ENCODE peak calls at places on chromosome 22, in four cellular contexts. C is stomach, E is GM12865, M is neural crest cell. X is an unnamed sample.

GRCh38 chr22:45475876-45476514 is 26.7 kb upstream of the FBLN1 start:
- DNase-seq in C (no peak), E (no peak), M (no peak), X (no peak)

GRCh38 chr22:44180706-44181032 is at the start of gene PARVG:
- DNase-seq in C (no peak), E (peak), M (no peak), X (no peak)

GRCh38 chr22:46879083-46879482 is 116.6 kb downstream of the TBC1D22A start:
- DNase-seq in C (no peak), E (no peak), M (no peak), X (no peak)

GRCh38 chr22:18000441-18001039 is 23.8 kb downstream of the MICAL3 start:
- DNase-seq in C (no peak), E (no peak), M (peak), X (no peak)

GRCh38 chr22:24164243-24164642 is 17.0 kb upstream of the SUSD2 start:
- DNase-seq in C (no peak), E (no peak), M (no peak), X (no peak)

GRCh38 chr22:44493206-44493605 is 4.8 kb downstream of the RTL6 start:
- DNase-seq in C (no peak), E (no peak), M (no peak), X (no peak)

GRCh38 chr22:46461566-46462180 is 75.7 kb downstream of the CELSR1 start:
- DNase-seq in C (no peak), E (no peak), M (no peak), X (no peak)

GRCh38 chr22:38467904-38468760 is at the start of gene KDELR3:
- DNase-seq in C (peak), E (peak), M (no peak), X (peak)

GRCh38 chr22:47198801-47199251 is 436.4 kb downstream of the TBC1D22A start:
- DNase-seq in C (peak), E (no peak), M (no peak), X (no peak)

GRCh38 chr22:41565403-41566054 is 4.7 kb downstream of the CSDC2 start:
- DNase-seq in C (no peak), E (no peak), M (no peak), X (peak)

GRCh38 chr22:46737105-46737975 is 712 bp downstream of the CERK start:
- DNase-seq in C (no peak), E (peak), M (peak), X (no peak)

GRCh38 chr22:37432708-37433054 is 5.4 kb upstream of the ELFN2 start:
- DNase-seq in C (no peak), E (no peak), M (no peak), X (no peak)

GRCh38 chr22:25582946-25583345 is 18.5 kb downstream of the GRK3 start:
- DNase-seq in C (no peak), E (no peak), M (no peak), X (no peak)

GRCh38 chr22:38490915-38491314 is 15.2 kb downstream of the DDX17 start:
- DNase-seq in C (peak), E (no peak), M (no peak), X (no peak)

GRCh38 chr22:26168934-26169311 is 339 bp upstream of the SEZ6L start:
- DNase-seq in C (no peak), E (no peak), M (no peak), X (no peak)

GRCh38 chr22:32746715-32747114 is 54.8 kb upstream of the TIMP3 start:
- DNase-seq in C (no peak), E (no peak), M (no peak), X (no peak)

GRCh38 chr22:19772422-19772672 is 11.8 kb downstream of the TBX1 start:
- DNase-seq in C (no peak), E (no peak), M (no peak), X (no peak)

GRCh38 chr22:19806213-19807160 is 45.9 kb downstream of the TBX1 start:
- DNase-seq in C (peak), E (no peak), M (no peak), X (no peak)

GRCh38 chr22:24141586-24141985 is 39.7 kb upstream of the SUSD2 start:
- DNase-seq in C (no peak), E (peak), M (no peak), X (no peak)

GRCh38 chr22:47333625-47334024 is 571.2 kb downstream of the TBC1D22A start:
- DNase-seq in C (no peak), E (no peak), M (no peak), X (no peak)

GRCh38 chr22:46425011-46425410 is 89.5 kb downstream of the TRMU start:
- DNase-seq in C (no peak), E (no peak), M (no peak), X (no peak)

GRCh38 chr22:20624161-20624616 is 116.8 kb downstream of the MED15 start:
- DNase-seq in C (no peak), E (peak), M (no peak), X (no peak)

GRCh38 chr22:49046546-49047305 is 780.9 kb downstream of the BRD1 start:
- DNase-seq in C (no peak), E (no peak), M (peak), X (no peak)
- TF ChIP-seq CTCF in C (peak), E (no peak), M (peak), X (no peak)

DNA sequence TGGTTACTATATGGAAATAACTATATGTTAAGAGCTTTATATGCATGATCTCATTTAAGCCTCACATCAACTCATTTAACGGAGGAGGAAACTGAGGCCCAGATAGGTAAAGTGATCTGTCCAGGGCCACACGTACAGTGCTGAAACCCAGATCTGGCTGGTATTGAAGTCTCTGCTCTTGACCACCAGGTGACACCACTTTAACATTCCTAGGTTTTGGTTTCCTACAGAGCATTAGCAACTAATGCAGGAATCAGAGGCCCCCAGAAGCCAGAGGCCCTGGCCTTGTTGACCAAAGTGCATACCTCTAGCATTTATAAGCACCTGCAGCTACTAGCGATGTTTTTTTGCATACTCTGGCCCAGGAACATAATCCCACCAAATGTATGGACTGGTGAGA is 12.9 kb upstream of the LIMK2 start:
- DNase-seq in C (no peak), E (no peak), M (no peak), X (no peak)
- TF ChIP-seq CTCF in C (no peak), E (no peak), M (peak), X (no peak)

DNA sequence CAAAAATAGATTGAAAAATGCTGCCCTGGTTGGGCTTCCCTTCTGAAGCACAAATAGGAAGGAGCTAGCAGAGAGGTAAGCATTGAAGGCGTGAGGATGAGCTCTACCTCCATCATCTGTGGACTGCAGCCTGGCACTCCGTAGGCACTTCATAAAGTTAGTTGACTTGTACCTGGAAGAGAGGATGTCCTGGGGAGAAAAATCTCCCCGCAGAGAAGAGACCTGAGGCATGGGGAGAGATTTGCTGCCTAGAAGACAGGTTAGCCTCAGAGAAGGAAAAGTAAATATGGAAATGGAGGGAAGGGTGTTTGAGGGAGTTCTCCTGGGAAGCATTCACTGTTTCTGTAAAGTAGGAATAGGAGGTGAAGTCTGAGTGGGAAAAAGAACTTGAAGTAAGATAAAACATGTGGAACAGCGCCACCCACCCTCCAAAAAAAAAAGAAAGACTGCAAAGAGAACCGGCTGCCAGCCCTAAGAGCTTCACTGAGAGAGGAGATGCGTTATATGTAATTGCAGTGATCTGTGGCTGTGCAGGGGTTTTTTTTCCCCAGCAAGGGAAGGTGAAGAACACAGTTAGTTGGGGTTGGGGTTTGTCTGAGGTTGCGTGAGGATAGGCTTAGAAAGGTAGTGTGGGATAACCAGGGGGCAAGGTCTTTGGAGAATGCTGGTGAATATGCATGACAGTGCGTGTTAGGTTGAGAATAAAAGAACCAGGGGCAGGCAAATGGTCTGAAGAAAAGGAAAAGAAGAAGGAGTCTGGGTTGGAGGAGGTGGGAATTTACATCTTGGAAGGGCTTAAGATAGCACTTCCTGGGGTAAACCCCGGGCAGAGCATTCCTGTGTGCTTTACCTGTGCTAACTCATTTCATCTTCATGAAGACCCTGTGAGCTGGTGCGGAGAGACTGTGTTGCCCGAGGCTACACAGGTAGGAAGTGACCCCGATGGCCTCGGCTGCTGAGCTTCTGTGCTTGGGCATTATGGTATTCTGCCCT is 16.0 kb downstream of the TNRC6B start:
- DNase-seq in C (no peak), E (no peak), M (no peak), X (no peak)
- TF ChIP-seq CTCF in C (no peak), E (peak), M (peak), X (peak)

GRCh38 chr22:50400931-50401330 is 57.8 kb downstream of the PPP6R2 start:
- DNase-seq in C (no peak), E (no peak), M (no peak), X (no peak)
- TF ChIP-seq CTCF in C (no peak), E (no peak), M (no peak), X (no peak)

DNA sequence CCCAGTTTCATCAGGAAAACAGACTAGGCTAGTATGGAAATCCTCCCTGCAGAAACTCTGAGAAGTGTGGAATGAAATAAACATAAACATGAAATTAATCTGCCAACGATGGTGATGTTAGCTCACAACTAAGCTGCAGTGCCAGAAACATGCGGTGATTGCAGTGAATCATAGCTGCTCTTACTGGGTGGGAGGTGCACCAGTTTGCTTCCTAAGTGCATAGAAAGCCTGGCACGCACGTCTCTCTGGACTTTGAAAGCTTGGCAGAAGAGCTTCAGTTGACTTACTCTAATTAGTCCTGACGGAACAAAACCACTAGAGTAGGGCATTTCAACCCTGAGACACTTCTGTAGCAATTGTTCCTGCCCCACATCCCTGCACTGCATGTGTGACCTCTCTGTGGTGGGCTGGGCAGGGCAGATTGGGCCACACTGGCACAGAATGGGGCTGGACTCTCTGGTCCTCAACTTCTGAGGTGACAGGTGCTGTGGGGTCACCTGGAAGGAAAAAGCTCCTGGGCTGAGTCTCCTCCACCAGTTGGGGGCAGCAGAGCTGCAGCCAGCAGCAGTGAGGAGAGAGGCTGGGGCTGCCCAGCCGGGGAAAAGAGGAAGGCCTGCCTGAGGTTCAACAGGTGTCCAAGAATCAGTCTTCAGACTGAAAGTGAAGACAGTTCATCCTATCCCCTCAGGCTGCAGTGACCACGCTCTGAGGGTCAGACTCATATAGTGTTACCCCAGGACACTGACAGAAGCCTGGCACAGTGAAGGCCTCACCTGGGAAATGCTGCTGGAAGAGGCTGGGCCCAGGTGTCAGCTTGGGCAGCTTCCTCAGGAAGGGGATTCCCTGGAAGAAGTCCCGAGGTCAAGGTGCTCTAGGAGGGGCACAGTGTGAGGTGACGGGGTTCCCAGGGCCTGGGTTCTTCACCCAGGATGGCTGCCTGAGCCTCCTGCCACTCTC is 40.5 kb downstream of the GGTLC2 start:
- DNase-seq in C (no peak), E (peak), M (no peak), X (peak)
- TF ChIP-seq CTCF in C (no peak), E (peak), M (peak), X (peak)

GRCh38 chr22:43053176-43053575 is 36.0 kb downstream of the TTLL1 start:
- DNase-seq in C (no peak), E (no peak), M (peak), X (no peak)
- TF ChIP-seq CTCF in C (no peak), E (peak), M (peak), X (no peak)

GRCh38 chr22:30803679-30804078 is 109.0 kb downstream of the OSBP2 start:
- DNase-seq in C (no peak), E (no peak), M (no peak), X (no peak)

GRCh38 chr22:30809086-30809485 is 114.4 kb downstream of the OSBP2 start:
- DNase-seq in C (no peak), E (no peak), M (no peak), X (no peak)

GRCh38 chr22:30810105-30810504 is 115.4 kb downstream of the OSBP2 start:
- DNase-seq in C (no peak), E (no peak), M (no peak), X (no peak)

GRCh38 chr22:30804626-30805025 is 110.0 kb downstream of the OSBP2 start:
- DNase-seq in C (no peak), E (no peak), M (no peak), X (no peak)

GRCh38 chr22:30806391-30806861 is 111.8 kb downstream of the OSBP2 start:
- DNase-seq in C (no peak), E (no peak), M (no peak), X (no peak)
- TF ChIP-seq CTCF in C (no peak), E (no peak), M (no peak), X (no peak)

DNA sequence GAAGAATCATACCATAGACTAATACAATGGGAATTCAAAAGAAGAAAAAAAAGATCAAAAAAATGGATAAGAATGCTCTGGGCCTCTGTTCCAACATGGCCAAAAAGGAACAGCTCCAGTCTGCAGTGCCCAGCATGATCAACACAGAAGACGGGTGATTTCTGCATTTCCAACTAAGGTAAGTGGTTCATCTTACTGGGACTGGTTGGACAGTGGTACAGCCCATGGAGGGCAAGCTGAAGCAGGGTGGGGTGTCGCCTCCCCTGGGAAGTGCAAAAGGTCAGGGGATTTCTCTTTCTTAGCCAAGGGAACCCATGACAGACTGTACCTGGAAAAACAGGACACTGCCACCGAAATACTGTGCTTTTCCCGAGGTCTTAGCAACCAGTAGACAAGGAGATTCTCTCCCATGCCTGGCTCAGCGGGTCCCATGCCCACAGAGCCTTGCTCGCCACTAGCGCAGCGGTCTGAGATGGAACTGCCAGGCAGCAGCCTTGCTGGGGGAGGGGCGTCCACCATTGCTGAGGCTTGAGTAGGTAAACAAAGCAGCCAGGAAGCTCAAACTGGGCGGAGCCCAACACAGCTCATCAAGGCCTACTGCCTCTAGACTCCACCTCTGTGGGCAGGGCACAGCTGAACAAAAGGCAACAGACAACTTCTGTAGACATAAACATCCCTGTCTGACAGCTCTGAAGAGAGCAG is 428.4 kb downstream of the MN1 start:
- DNase-seq in C (peak), E (peak), M (peak), X (no peak)
- TF ChIP-seq CTCF in C (no peak), E (no peak), M (peak), X (no peak)

GRCh38 chr22:35325209-35325608 is 25.5 kb downstream of the TOM1 start:
- DNase-seq in C (no peak), E (no peak), M (no peak), X (no peak)

GRCh38 chr22:35323305-35323704 is 23.6 kb downstream of the TOM1 start:
- DNase-seq in C (no peak), E (no peak), M (no peak), X (no peak)

GRCh38 chr22:35322893-35323292 is 23.2 kb downstream of the TOM1 start:
- DNase-seq in C (no peak), E (no peak), M (no peak), X (no peak)

GRCh38 chr22:35324067-35324466 is 24.4 kb downstream of the TOM1 start:
- DNase-seq in C (no peak), E (no peak), M (no peak), X (no peak)

GRCh38 chr22:35324762-35325161 is 25.1 kb downstream of the TOM1 start:
- DNase-seq in C (no peak), E (no peak), M (no peak), X (no peak)
- TF ChIP-seq CTCF in C (no peak), E (no peak), M (no peak), X (no peak)

DNA sequence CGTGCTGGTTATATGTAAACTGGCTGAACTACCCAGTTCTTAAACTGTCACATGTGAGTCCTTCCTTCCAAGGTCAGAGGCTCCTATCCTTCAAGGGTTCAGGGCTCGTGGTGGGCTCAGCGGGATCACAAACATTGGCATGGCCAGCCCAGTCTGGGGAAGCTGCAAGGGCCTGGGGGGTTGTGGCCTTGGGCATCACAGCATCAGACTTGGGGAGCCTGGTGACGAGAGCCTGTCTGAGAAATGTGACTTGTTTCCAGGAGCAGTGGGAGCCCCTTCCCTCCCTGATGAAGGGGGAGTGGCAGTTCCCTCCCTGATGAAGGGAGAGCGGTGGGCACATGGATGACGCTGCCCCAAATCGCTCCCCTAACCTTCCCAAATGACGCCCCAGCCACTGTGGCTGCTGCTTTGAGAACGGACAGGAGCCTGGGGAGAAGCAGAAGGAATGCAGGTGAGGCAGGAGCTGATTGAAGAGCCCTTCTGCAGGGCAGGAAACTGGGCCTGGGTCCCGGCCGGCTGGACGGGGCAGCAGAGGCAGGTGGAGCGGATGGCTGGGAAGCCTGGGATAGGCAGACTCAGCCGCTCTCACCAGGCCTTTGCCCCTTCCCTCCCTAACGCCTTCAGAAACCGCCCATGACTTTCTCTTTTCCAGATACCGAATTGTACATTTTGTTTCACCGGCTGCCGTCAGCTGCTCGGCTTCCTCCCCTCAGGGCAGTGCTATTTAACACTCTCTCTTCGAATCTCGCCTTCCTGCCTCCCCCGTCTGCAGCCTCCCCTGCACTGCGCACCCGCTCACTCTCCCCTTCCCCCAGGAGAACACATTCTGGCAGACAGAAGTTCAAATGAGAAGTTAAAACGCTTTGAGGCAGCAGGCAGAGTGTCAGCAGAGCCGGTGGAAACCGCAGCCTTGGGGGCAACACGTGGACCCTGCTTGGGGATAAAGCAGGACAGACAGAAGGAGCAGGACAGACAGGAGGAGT is 1486.7 kb downstream of the BRD1 start:
- DNase-seq in C (no peak), E (no peak), M (no peak), X (no peak)
- TF ChIP-seq CTCF in C (no peak), E (no peak), M (no peak), X (no peak)